ENCODE peak calls at places on chromosomes 2 and 18, in six cellular contexts. W, C, Z, Y, T and G are unnamed samples. For H3K79me1, the result is how much of the 10 kb centered on the place peaks cover.

GRCh38 chr2:199455533-199456382 is 2.0 kb downstream of the SATB2 start:
- DNase-seq in T (peak), C (no peak), W (peak), Z (peak), Y (peak), G (peak)

GRCh38 chr2:207768168-207768890 is 1.4 kb downstream of the FZD5 start:
- DNase-seq in T (peak), W (peak), Z (peak), C (peak), Y (no peak), G (no peak)

GRCh38 chr2:76866464-76866863 is 655.7 kb downstream of the LRRTM4 start:
- DNase-seq in C (no peak), T (no peak), Z (no peak), W (no peak), Y (no peak), G (no peak)

GRCh38 chr2:62466501-62466854 is 39.5 kb downstream of the TMEM17 start:
- DNase-seq in Z (no peak), T (no peak), W (no peak), Y (no peak), C (no peak), G (no peak)

GRCh38 chr2:16665746-16666452 is at the start of gene CYRIA:
- DNase-seq in T (peak), C (peak), Y (no peak), Z (peak), W (peak), G (no peak)

GRCh38 chr18:56637897-56638231 is 528 bp downstream of the TXNL1 start:
- DNase-seq in C (peak), W (no peak), Z (no peak), T (peak), Y (no peak), G (no peak)

GRCh38 chr18:62187543-62188378 is 706 bp downstream of the RELCH start:
- DNase-seq in C (peak), W (peak), Y (peak), Z (peak), T (peak), G (no peak)

GRCh38 chr2:69804416-69804815 is 25.0 kb upstream of the GMCL1 start:
- DNase-seq in T (no peak), W (no peak), C (no peak), Y (no peak), Z (no peak), G (peak)

GRCh38 chr2:216909541-216910175 is 49.8 kb upstream of the TNP1 start:
- DNase-seq in Z (no peak), C (no peak), T (no peak), W (no peak), Y (no peak), G (no peak)

GRCh38 chr2:111671426-111672150 is 212.4 kb downstream of the ANAPC1 start:
- DNase-seq in T (peak), C (no peak), Y (no peak), W (no peak), Z (no peak), G (no peak)

GRCh38 chr18:12336251-12336650 is 28.2 kb downstream of the TUBB6 start:
- DNase-seq in T (peak), Z (peak), Y (no peak), W (no peak), C (no peak), G (peak)

GRCh38 chr2:56012216-56012615 is 88.6 kb upstream of the EFEMP1 start:
- DNase-seq in Y (no peak), C (no peak), T (no peak), W (no peak), Z (no peak), G (no peak)

GRCh38 chr2:9358846-9359245 is 64.5 kb downstream of the ITGB1BP1 start:
- DNase-seq in Z (no peak), Y (no peak), T (no peak), W (no peak), C (no peak), G (no peak)

GRCh38 chr2:98478088-98478551 is 33.5 kb downstream of the INPP4A start:
- DNase-seq in W (no peak), Y (no peak), C (no peak), Z (no peak), T (peak), G (no peak)
- H3K79me1 ChIP-seq in W (under half), Y (half or more), C (half or more), Z (under half), T (under half), G (under half)

GRCh38 chr18:70457223-70457622 is 168.4 kb downstream of the SOCS6 start:
- DNase-seq in W (no peak), Y (no peak), C (no peak), Z (no peak), T (no peak), G (no peak)
- H2AFZ ChIP-seq in W (no peak), Y (no peak), C (no peak), Z (no peak), T (no peak), G (peak)

DNA sequence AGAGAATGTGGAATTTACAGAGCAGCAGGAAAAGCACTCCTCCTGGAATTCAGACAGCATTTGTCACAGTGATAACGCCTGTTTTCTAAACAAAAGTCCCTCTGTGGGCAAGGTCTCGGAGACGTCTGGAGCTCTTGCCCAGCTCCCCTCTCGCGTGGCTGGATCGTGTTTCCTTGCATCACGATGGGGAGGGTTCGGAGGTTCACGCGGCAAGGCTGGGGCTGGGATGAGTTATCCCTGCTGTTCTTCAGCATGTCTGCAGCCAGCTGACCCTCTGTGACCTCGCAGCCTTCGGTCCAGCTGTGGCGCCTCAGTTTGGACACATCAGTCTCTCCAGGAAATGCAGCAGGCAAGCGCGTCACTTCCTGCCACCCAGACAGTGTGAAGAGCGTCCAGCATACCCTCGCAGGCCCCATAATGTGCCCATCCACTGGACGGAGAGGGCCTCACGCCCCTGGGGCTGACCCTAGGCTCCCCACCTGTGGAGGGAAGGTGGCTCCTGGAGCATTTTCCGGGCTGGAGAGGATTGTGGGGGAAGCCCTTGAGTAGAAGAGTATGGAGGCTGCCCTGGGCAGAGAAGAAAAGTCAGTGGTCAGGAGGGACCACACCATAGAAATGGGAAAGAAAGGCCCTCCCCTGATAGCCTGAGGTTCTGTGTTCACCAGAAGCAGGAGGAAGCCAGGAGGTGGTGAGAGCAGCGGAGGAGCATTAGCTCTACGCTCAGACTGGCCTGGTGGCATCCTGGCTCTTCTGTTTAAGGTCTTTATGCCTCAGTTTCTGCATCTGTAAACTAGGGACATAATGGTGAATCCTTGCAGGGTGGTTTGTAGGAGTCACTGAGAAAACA is 30.5 kb downstream of the GLI2 start:
- DNase-seq in W (no peak), T (peak), Z (peak), Y (peak), C (peak), G (no peak)
- H3K79me1 ChIP-seq in W (under half), T (under half), Z (under half), Y (half or more), C (under half), G (half or more)

GRCh38 chr2:203687161-203687560 is 19.3 kb upstream of the CD28 start:
- DNase-seq in Z (no peak), Y (peak), C (no peak), T (peak), W (no peak), G (no peak)

GRCh38 chr2:203683421-203683820 is 23.0 kb upstream of the CD28 start:
- DNase-seq in T (no peak), Z (no peak), Y (no peak), C (no peak), W (no peak), G (no peak)

GRCh38 chr2:203685789-203686433 is 20.5 kb upstream of the CD28 start:
- DNase-seq in Z (no peak), Y (no peak), C (no peak), W (no peak), T (no peak), G (no peak)

GRCh38 chr2:203683932-203684556 is 22.4 kb upstream of the CD28 start:
- DNase-seq in T (peak), Y (peak), W (no peak), Z (no peak), C (peak), G (no peak)

GRCh38 chr2:203685081-203685621 is 21.3 kb upstream of the CD28 start:
- DNase-seq in T (peak), Z (no peak), Y (peak), W (no peak), C (peak), G (no peak)
- H2AFZ ChIP-seq in T (no peak), Z (no peak), Y (no peak), W (no peak), C (no peak), G (no peak)

DNA sequence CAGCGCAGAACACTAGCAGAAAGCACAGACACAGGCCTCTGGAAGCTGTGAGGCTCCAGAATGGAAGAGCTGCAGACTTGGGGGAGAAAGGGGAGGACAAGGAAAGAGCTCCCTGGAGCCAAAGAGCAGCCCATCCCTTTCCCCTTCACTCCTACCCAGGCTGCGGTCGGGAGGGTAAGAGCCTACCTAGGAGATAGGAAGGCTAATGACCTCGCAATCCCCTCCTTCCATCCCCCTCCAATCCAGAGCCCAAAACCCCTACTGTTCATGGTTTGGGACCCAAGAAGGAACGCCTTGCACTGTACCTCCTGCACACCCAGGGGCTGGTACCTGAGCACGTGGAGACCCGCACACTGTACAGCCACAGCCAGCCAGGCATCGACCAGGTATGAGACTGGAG is 39.8 kb downstream of the LMAN2L start:
- DNase-seq in Z (no peak), W (no peak), C (no peak), Y (no peak), T (no peak), G (no peak)
- H3K79me1 ChIP-seq in Z (under half), W (under half), C (under half), Y (under half), T (under half), G (under half)

GRCh38 chr2:239895116-239895515 is 130.0 kb downstream of the NDUFA10 start:
- DNase-seq in W (no peak), Z (peak), Y (no peak), C (no peak), T (no peak), G (no peak)
- H2AFZ ChIP-seq in W (no peak), Z (no peak), Y (no peak), C (no peak), T (no peak), G (no peak)

GRCh38 chr2:128284841-128285240 is 33.8 kb downstream of the HS6ST1 start:
- DNase-seq in Y (no peak), T (no peak), Z (no peak), C (no peak), W (no peak), G (no peak)

GRCh38 chr2:128285329-128285931 is 33.2 kb downstream of the HS6ST1 start:
- DNase-seq in C (no peak), Z (no peak), Y (no peak), W (no peak), T (no peak), G (no peak)

GRCh38 chr2:128287780-128288735 is 30.6 kb downstream of the HS6ST1 start:
- DNase-seq in Z (no peak), C (no peak), T (no peak), Y (no peak), W (no peak), G (no peak)

GRCh38 chr2:128286905-128287779 is 31.5 kb downstream of the HS6ST1 start:
- DNase-seq in T (no peak), Y (no peak), Z (no peak), C (no peak), W (no peak), G (no peak)

DNA sequence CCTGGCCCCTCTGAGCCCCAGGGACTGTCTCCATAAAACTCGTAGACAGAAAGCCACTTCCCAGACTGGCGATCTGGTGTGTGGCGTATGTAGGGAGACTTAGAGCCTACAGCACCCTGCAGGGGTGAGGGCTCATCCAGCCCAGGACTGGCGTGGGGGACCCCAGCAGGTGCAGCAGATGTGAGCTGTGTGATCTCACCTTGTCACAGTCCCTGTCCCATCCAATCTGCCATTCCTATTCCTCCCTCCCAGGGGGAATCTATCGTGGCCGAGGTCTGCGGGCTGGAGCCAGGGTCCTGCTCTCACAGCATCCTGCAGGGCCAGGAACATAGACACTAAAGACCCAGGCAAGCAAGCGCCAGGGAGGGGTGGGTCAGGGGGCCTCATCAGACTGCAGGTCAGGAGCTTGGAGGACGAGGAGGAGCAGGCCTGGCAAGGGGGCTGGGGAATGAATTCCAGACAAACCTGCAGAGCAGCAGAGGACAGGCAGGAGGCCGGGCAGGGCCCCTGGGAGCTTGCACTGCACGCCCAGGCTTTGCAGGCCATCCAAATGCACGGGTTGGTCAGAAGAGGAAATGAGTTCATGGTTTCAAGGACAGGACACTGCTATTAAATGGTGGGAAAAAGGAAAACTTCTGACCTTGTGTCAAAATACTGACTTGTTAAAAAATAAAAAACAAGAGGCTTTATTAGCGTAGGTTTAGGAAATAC is 32.5 kb downstream of the HS6ST1 start:
- DNase-seq in W (no peak), C (peak), Z (no peak), Y (no peak), T (no peak), G (no peak)
- H3K79me1 ChIP-seq in W (under half), C (half or more), Z (under half), Y (half or more), T (under half), G (under half)